ENCODE peak calls at places on chromosomes 2 and 18, in five cellular contexts. V is RPMI8226, U is cerebellum, J is astrocyte of the spinal cord, B is AG08396. C is an unnamed sample.

GRCh38 chr2:69798466-69798908 is 31.0 kb upstream of the GMCL1 start:
- DNase-seq in V (peak; percentile 25), U (no peak), J (peak; percentile 65), B (no peak), C (no peak)

GRCh38 chr2:203870481-203870880 is 2.9 kb downstream of the CTLA4 start:
- DNase-seq in V (no peak), U (no peak), J (no peak), B (no peak), C (no peak)

GRCh38 chr2:96265349-96265839 is 403 bp downstream of the TMEM127 start:
- DNase-seq in V (peak; percentile 24), U (peak; percentile 63), J (no peak), B (peak; percentile 64), C (no peak)

GRCh38 chr2:42092084-42092996 is 44.5 kb downstream of the PKDCC start:
- DNase-seq in V (no peak), U (no peak), J (no peak), B (no peak), C (no peak)

GRCh38 chr2:183123959-183124221 is 353 bp upstream of the NUP35 start:
- DNase-seq in V (no peak), U (no peak), J (no peak), B (no peak), C (no peak)

GRCh38 chr18:32368170-32368569 is 102.5 kb downstream of the GAREM1 start:
- DNase-seq in V (no peak), U (no peak), J (no peak), B (no peak), C (no peak)

GRCh38 chr2:159713691-159714585 is 1.6 kb downstream of the MARCHF7 start:
- DNase-seq in V (peak; percentile 38), U (peak; percentile 32), J (peak; percentile 55), B (peak; percentile 69), C (no peak)

GRCh38 chr2:64295326-64296149 is 151.3 kb upstream of the PELI1 start:
- DNase-seq in V (no peak), U (no peak), J (no peak), B (no peak), C (no peak)